ENCODE peak calls at places on chromosome 10, in seven cellular contexts. L, N, H, R, G, I and M are unnamed samples.

GRCh38 chr10:6191147-6191546 is 11.6 kb upstream of the PFKFB3 start:
- DNase-seq in L (no peak), N (no peak), H (no peak), R (no peak), G (no peak), I (no peak), M (no peak)

GRCh38 chr10:63666836-63667383 is 145.7 kb downstream of the REEP3 start:
- DNase-seq in L (no peak), N (peak; percentile 94), H (no peak), R (no peak), G (no peak), I (no peak), M (no peak)

GRCh38 chr10:99945286-99945685 is 64.5 kb downstream of the DNMBP start:
- DNase-seq in L (no peak), N (peak; percentile 93), H (peak; percentile 23), R (no peak), G (no peak), I (peak; percentile 21), M (no peak)

GRCh38 chr10:61606971-61607907 is 55.5 kb upstream of the CABCOCO1 start:
- DNase-seq in L (no peak), N (no peak), H (no peak), R (no peak), G (no peak), I (no peak), M (no peak)

GRCh38 chr10:68330852-68331454 is 911 bp upstream of the HNRNPH3 start:
- DNase-seq in L (peak; percentile 35), N (peak; percentile 23), H (peak; percentile 33), R (no peak), G (no peak), I (peak; percentile 50), M (peak; percentile 84)

GRCh38 chr10:72561745-72562166 is 64.1 kb downstream of the MICU1 start:
- DNase-seq in L (no peak), N (no peak), H (no peak), R (no peak), G (no peak), I (no peak), M (no peak)

GRCh38 chr10:113681533-113682470 is 2.1 kb downstream of the CASP7 start:
- DNase-seq in L (no peak), N (no peak), H (no peak), R (no peak), G (no peak), I (no peak), M (no peak)

GRCh38 chr10:126160571-126160970 is 227.7 kb downstream of the ADAM12 start:
- DNase-seq in L (no peak), N (no peak), H (no peak), R (no peak), G (no peak), I (no peak), M (no peak)

GRCh38 chr10:11160982-11161554 is 143.4 kb downstream of the CELF2 start:
- DNase-seq in L (peak; percentile 32), N (no peak), H (no peak), R (no peak), G (no peak), I (no peak), M (no peak)

GRCh38 chr10:93235686-93236085 is 162.0 kb downstream of the CYP26A1 start:
- DNase-seq in L (no peak), N (peak; percentile 41), H (peak; percentile 19), R (no peak), G (no peak), I (peak; percentile 64), M (no peak)

GRCh38 chr10:95814011-95814727 is 58.2 kb downstream of the ENTPD1 start:
- DNase-seq in L (peak; percentile 50), N (peak; percentile 89), H (no peak), R (no peak), G (no peak), I (peak; percentile 76), M (no peak)

GRCh38 chr10:29569778-29570177 is 65.0 kb downstream of the SVIL start:
- DNase-seq in L (no peak), N (no peak), H (no peak), R (no peak), G (no peak), I (no peak), M (no peak)

GRCh38 chr10:86798636-86799035 is 42.2 kb downstream of the BMPR1A start:
- DNase-seq in L (no peak), N (peak; percentile 51), H (no peak), R (no peak), G (no peak), I (no peak), M (no peak)

GRCh38 chr10:14060320-14061070 is 270.2 kb downstream of the FRMD4A start:
- DNase-seq in L (no peak), N (no peak), H (no peak), R (no peak), G (no peak), I (peak; percentile 90), M (no peak)

GRCh38 chr10:113648478-113648877 is 15.4 kb downstream of the NRAP start:
- DNase-seq in L (peak; percentile 38), N (no peak), H (peak; percentile 81), R (no peak), G (no peak), I (peak; percentile 57), M (no peak)

GRCh38 chr10:34045571-34046190 is 711.2 kb upstream of the NRP1 start:
- DNase-seq in L (no peak), N (peak; percentile 16), H (no peak), R (no peak), G (no peak), I (no peak), M (no peak)

GRCh38 chr10:97960269-97960869 is 70.1 kb downstream of the CRTAC1 start:
- DNase-seq in L (no peak), N (no peak), H (no peak), R (no peak), G (no peak), I (no peak), M (no peak)

GRCh38 chr10:116752563-116752962 is 10.2 kb upstream of the HSPA12A start:
- DNase-seq in L (no peak), N (peak; percentile 16), H (no peak), R (no peak), G (no peak), I (no peak), M (no peak)

GRCh38 chr10:69181433-69181832 is 1.4 kb downstream of the SUPV3L1 start:
- DNase-seq in L (no peak), N (no peak), H (no peak), R (no peak), G (no peak), I (no peak), M (no peak)

GRCh38 chr10:103226011-103226410 is 19.7 kb upstream of the RPEL1 start:
- DNase-seq in L (no peak), N (no peak), H (no peak), R (no peak), G (no peak), I (no peak), M (no peak)

GRCh38 chr10:113720386-113720785 is 31.1 kb upstream of the PLEKHS1 start:
- DNase-seq in L (no peak), N (no peak), H (no peak), R (no peak), G (no peak), I (no peak), M (no peak)

GRCh38 chr10:106500041-106500440 is 664.5 kb downstream of the SORCS1 start:
- DNase-seq in L (no peak), N (no peak), H (no peak), R (no peak), G (no peak), I (no peak), M (no peak)

GRCh38 chr10:119997429-119997828 is 104.9 kb downstream of the SEC23IP start:
- DNase-seq in L (no peak), N (no peak), H (no peak), R (no peak), G (peak; percentile 14), I (no peak), M (no peak)
- TF ChIP-seq POLR2A in L (no peak), N (no peak), H (no peak), R (no peak), G (no peak), I (no peak), M (no peak)

GRCh38 chr10:124912487-124912886 is 29.4 kb upstream of the ZRANB1 start:
- DNase-seq in L (no peak), N (peak; percentile 21), H (peak; percentile 72), R (no peak), G (no peak), I (no peak), M (peak; percentile 25)

GRCh38 chr10:124909563-124909962 is 32.4 kb upstream of the ZRANB1 start:
- DNase-seq in L (no peak), N (no peak), H (no peak), R (no peak), G (no peak), I (no peak), M (no peak)

GRCh38 chr10:124912052-124912435 is 29.9 kb upstream of the ZRANB1 start:
- DNase-seq in L (no peak), N (no peak), H (no peak), R (no peak), G (no peak), I (no peak), M (peak; percentile 60)

GRCh38 chr10:124913167-124913566 is 28.8 kb upstream of the ZRANB1 start:
- DNase-seq in L (no peak), N (no peak), H (no peak), R (no peak), G (no peak), I (no peak), M (no peak)

DNA sequence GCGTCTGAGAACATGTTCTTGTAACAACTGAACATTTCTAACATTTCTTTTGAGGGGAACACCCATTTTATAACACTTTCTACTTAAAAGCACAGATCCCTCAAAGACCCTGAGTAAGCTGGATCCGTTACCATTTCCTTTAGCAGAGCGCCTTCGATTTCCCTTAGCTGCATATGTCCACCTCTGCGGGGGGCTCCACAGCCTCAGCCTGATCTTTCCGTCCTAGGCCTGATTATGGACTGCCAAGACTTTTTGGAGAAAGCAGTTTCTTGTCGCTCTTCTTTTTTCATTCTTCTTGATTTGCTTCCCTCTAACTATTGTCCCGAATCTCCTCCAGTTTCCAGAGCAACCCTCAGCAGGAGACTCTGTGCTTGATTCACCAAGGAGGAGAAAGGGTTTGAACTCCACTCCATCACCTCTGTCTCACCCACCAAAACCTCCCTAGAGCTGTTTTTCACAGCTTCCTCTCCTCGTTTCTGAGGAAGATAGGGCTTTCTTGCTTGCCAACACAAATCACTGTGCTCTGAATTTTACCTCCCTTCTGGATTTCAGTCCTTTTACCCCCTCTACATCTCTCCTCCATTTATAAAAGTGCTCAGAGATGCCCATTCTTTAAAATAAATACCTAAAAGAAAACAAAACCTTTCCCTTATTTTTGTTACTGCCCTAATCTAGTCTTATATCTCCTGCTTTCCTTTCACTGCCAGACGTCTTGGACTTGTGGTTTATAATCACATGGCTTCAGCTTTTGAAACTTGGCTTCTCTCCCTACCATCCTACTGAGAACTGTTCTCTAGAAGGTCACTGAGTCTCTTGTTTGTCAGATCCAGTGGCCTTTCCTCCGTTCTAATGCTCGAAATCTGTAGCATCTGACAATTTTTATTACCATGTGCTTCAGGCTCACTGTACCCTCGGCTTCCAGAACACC is 30.5 kb upstream of the ZRANB1 start:
- DNase-seq in L (no peak), N (peak; percentile 67), H (no peak), R (no peak), G (no peak), I (no peak), M (peak; percentile 55)
- TF ChIP-seq CTCF in L (no peak), N (no peak), H (no peak), R (no peak), G (no peak), I (no peak), M (no peak)

GRCh38 chr10:132535065-132535651 is 2.4 kb upstream of the INPP5A start:
- DNase-seq in L (no peak), N (no peak), H (no peak), R (no peak), G (no peak), I (no peak), M (no peak)
- H3K4me3 ChIP-seq in L (no peak overlapping the region), N (no peak overlapping the region), H (no peak overlapping the region), R (no peak overlapping the region), G (peak overlapping the region; percentile 72), I (no peak overlapping the region), M (no peak overlapping the region)

GRCh38 chr10:79242620-79243152 is 104.6 kb upstream of the PPIF start:
- DNase-seq in L (peak; percentile 75), N (peak; percentile 87), H (peak; percentile 49), R (no peak), G (no peak), I (peak; percentile 79), M (peak; percentile 92)
- TF ChIP-seq POLR2A in L (no peak), N (peak; percentile 39), H (no peak), R (no peak), G (no peak), I (no peak), M (no peak)